ENCODE peak calls at places on chromosomes 3 and 15, in nine cellular contexts. One of them, this sample, is unnamed.

GRCh38 chr3:168453623-168454022 is 357.9 kb upstream of the GOLIM4 start:
- DNase-seq in SK-N-SH: no peak
- DNase-seq in colonic mucosa: no peak
- DNase-seq in thoracic aorta: no peak
- DNase-seq in CD8-positive, alpha-beta memory T cell: no peak
- DNase-seq in transverse colon: no peak
- DNase-seq in CD4-positive, alpha-beta memory T cell: no peak
- DNase-seq in hepatocyte: no peak
- DNase-seq in right cardiac atrium: no peak
- DNase-seq in this sample: no peak

GRCh38 chr3:13532085-13532484 is 16.8 kb upstream of the FBLN2 start:
- DNase-seq in CD8-positive, alpha-beta memory T cell: no peak
- DNase-seq in right cardiac atrium: peak; percentile 57
- DNase-seq in thoracic aorta: no peak
- DNase-seq in colonic mucosa: no peak
- DNase-seq in SK-N-SH: no peak
- DNase-seq in CD4-positive, alpha-beta memory T cell: no peak
- DNase-seq in hepatocyte: no peak
- DNase-seq in transverse colon: no peak
- DNase-seq in this sample: no peak

GRCh38 chr3:194587438-194587931 is 45.7 kb downstream of the TMEM44 start:
- DNase-seq in right cardiac atrium: peak; percentile 88
- DNase-seq in transverse colon: no peak
- DNase-seq in SK-N-SH: no peak
- DNase-seq in CD4-positive, alpha-beta memory T cell: no peak
- DNase-seq in hepatocyte: no peak
- DNase-seq in colonic mucosa: no peak
- DNase-seq in CD8-positive, alpha-beta memory T cell: no peak
- DNase-seq in thoracic aorta: no peak
- DNase-seq in this sample: no peak

GRCh38 chr3:98151241-98151640 is 4.0 kb downstream of the OR5H14 start:
- DNase-seq in CD4-positive, alpha-beta memory T cell: no peak
- DNase-seq in SK-N-SH: no peak
- DNase-seq in hepatocyte: no peak
- DNase-seq in CD8-positive, alpha-beta memory T cell: no peak
- DNase-seq in thoracic aorta: no peak
- DNase-seq in transverse colon: no peak
- DNase-seq in colonic mucosa: no peak
- DNase-seq in right cardiac atrium: no peak
- DNase-seq in this sample: no peak

GRCh38 chr3:182789371-182789770 is 3.9 kb upstream of the ATP11B start:
- DNase-seq in right cardiac atrium: no peak
- DNase-seq in hepatocyte: no peak
- DNase-seq in thoracic aorta: no peak
- DNase-seq in SK-N-SH: no peak
- DNase-seq in CD8-positive, alpha-beta memory T cell: no peak
- DNase-seq in CD4-positive, alpha-beta memory T cell: no peak
- DNase-seq in transverse colon: no peak
- DNase-seq in colonic mucosa: no peak
- DNase-seq in this sample: no peak

GRCh38 chr3:138939563-138940241 is 7.2 kb downstream of the FOXL2 start:
- DNase-seq in hepatocyte: no peak
- DNase-seq in thoracic aorta: no peak
- DNase-seq in transverse colon: no peak
- DNase-seq in CD4-positive, alpha-beta memory T cell: no peak
- DNase-seq in right cardiac atrium: no peak
- DNase-seq in SK-N-SH: peak; percentile 55
- DNase-seq in CD8-positive, alpha-beta memory T cell: no peak
- DNase-seq in colonic mucosa: no peak
- DNase-seq in this sample: no peak

GRCh38 chr3:110814170-110815007 is 257.2 kb upstream of the NECTIN3 start:
- DNase-seq in thoracic aorta: no peak
- DNase-seq in CD4-positive, alpha-beta memory T cell: peak; percentile 2
- DNase-seq in hepatocyte: peak; percentile 23
- DNase-seq in SK-N-SH: no peak
- DNase-seq in transverse colon: peak; percentile 14
- DNase-seq in colonic mucosa: peak; percentile 18
- DNase-seq in CD8-positive, alpha-beta memory T cell: peak; percentile 1
- DNase-seq in right cardiac atrium: no peak
- DNase-seq in this sample: no peak

GRCh38 chr3:176840604-176841287 is 356.5 kb downstream of the TBL1XR1 start:
- DNase-seq in CD8-positive, alpha-beta memory T cell: no peak
- DNase-seq in hepatocyte: no peak
- DNase-seq in thoracic aorta: no peak
- DNase-seq in right cardiac atrium: no peak
- DNase-seq in colonic mucosa: no peak
- DNase-seq in SK-N-SH: no peak
- DNase-seq in transverse colon: no peak
- DNase-seq in CD4-positive, alpha-beta memory T cell: no peak
- DNase-seq in this sample: no peak

GRCh38 chr3:51869304-51869703 is 6.1 kb downstream of the IQCF5 start:
- DNase-seq in colonic mucosa: no peak
- DNase-seq in thoracic aorta: no peak
- DNase-seq in transverse colon: no peak
- DNase-seq in right cardiac atrium: no peak
- DNase-seq in hepatocyte: no peak
- DNase-seq in CD8-positive, alpha-beta memory T cell: no peak
- DNase-seq in SK-N-SH: no peak
- DNase-seq in CD4-positive, alpha-beta memory T cell: no peak
- DNase-seq in this sample: no peak

GRCh38 chr15:74988007-74988800 is 7.2 kb upstream of the SCAMP5 start:
- DNase-seq in hepatocyte: peak; percentile 78
- DNase-seq in colonic mucosa: peak; percentile 50
- DNase-seq in thoracic aorta: no peak
- DNase-seq in SK-N-SH: peak; percentile 72
- DNase-seq in CD4-positive, alpha-beta memory T cell: peak; percentile 15
- DNase-seq in CD8-positive, alpha-beta memory T cell: no peak
- DNase-seq in transverse colon: peak; percentile 65
- DNase-seq in right cardiac atrium: no peak
- DNase-seq in this sample: no peak

GRCh38 chr3:11554236-11554610 is 89.5 kb downstream of the VGLL4 start:
- DNase-seq in transverse colon: no peak
- DNase-seq in colonic mucosa: no peak
- DNase-seq in thoracic aorta: no peak
- DNase-seq in CD8-positive, alpha-beta memory T cell: no peak
- DNase-seq in right cardiac atrium: no peak
- DNase-seq in hepatocyte: no peak
- DNase-seq in CD4-positive, alpha-beta memory T cell: no peak
- DNase-seq in SK-N-SH: no peak
- DNase-seq in this sample: no peak

GRCh38 chr3:11554666-11555065 is 89.0 kb downstream of the VGLL4 start:
- DNase-seq in thoracic aorta: no peak
- DNase-seq in CD8-positive, alpha-beta memory T cell: no peak
- DNase-seq in hepatocyte: no peak
- DNase-seq in right cardiac atrium: no peak
- DNase-seq in transverse colon: no peak
- DNase-seq in SK-N-SH: no peak
- DNase-seq in colonic mucosa: no peak
- DNase-seq in CD4-positive, alpha-beta memory T cell: no peak
- DNase-seq in this sample: no peak

GRCh38 chr3:11555823-11556222 is 87.9 kb downstream of the VGLL4 start:
- DNase-seq in CD8-positive, alpha-beta memory T cell: no peak
- DNase-seq in hepatocyte: no peak
- DNase-seq in transverse colon: no peak
- DNase-seq in colonic mucosa: no peak
- DNase-seq in SK-N-SH: no peak
- DNase-seq in right cardiac atrium: no peak
- DNase-seq in CD4-positive, alpha-beta memory T cell: no peak
- DNase-seq in thoracic aorta: no peak
- DNase-seq in this sample: no peak

GRCh38 chr3:11556234-11556633 is 87.5 kb downstream of the VGLL4 start:
- DNase-seq in hepatocyte: no peak
- DNase-seq in right cardiac atrium: no peak
- DNase-seq in colonic mucosa: no peak
- DNase-seq in SK-N-SH: no peak
- DNase-seq in thoracic aorta: no peak
- DNase-seq in transverse colon: no peak
- DNase-seq in CD8-positive, alpha-beta memory T cell: no peak
- DNase-seq in CD4-positive, alpha-beta memory T cell: no peak
- DNase-seq in this sample: no peak

DNA sequence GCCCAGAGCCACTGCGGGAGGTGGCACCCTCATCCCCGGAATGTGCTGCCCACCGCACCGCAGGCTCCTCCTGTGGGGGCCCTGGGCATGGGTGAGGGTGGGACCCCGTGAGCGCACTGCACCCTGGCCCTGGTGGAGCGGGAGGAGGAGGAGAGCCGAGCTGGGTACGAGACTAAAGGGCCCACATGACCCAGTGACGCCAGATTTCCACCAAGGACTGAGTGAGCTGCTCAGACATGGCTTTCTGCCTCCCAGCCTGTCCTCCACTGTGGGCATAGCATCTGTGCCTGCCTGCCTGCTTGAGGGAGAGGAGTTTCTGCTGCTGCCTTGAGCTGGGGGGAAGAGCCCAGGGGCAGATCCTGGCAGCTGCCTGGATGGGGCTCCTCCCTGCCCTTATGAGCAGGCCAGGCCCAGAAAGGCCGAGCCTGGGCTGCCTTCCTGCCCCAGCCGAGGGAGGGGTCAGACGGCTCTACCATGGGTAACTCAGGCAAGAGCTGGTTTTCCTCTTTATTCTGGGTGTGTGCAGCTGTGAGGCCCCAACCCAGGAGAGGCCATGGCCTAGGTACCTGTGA is 88.4 kb downstream of the VGLL4 start:
- DNase-seq in colonic mucosa: no peak
- DNase-seq in CD8-positive, alpha-beta memory T cell: no peak
- DNase-seq in right cardiac atrium: no peak
- DNase-seq in transverse colon: no peak
- DNase-seq in hepatocyte: no peak
- DNase-seq in CD4-positive, alpha-beta memory T cell: no peak
- DNase-seq in SK-N-SH: no peak
- DNase-seq in thoracic aorta: no peak
- DNase-seq in this sample: no peak
- H3K27ac ChIP-seq in colonic mucosa: no peak overlapping the region
- H3K27ac ChIP-seq in CD8-positive, alpha-beta memory T cell: no peak overlapping the region
- H3K27ac ChIP-seq in right cardiac atrium: no peak overlapping the region
- H3K27ac ChIP-seq in transverse colon: peak overlapping the region; percentile 43
- H3K27ac ChIP-seq in hepatocyte: no peak overlapping the region
- H3K27ac ChIP-seq in CD4-positive, alpha-beta memory T cell: no peak overlapping the region
- H3K27ac ChIP-seq in SK-N-SH: no peak overlapping the region
- H3K27ac ChIP-seq in thoracic aorta: peak overlapping the region; percentile 75
- H3K27ac ChIP-seq in this sample: no peak overlapping the region

GRCh38 chr15:40926659-40927496 is 2.3 kb upstream of the DLL4 start:
- DNase-seq in thoracic aorta: no peak
- DNase-seq in CD4-positive, alpha-beta memory T cell: no peak
- DNase-seq in SK-N-SH: no peak
- DNase-seq in CD8-positive, alpha-beta memory T cell: no peak
- DNase-seq in colonic mucosa: no peak
- DNase-seq in transverse colon: no peak
- DNase-seq in hepatocyte: no peak
- DNase-seq in right cardiac atrium: no peak
- DNase-seq in this sample: no peak

GRCh38 chr15:40923551-40923950 is 5.6 kb upstream of the DLL4 start:
- DNase-seq in right cardiac atrium: no peak
- DNase-seq in CD4-positive, alpha-beta memory T cell: no peak
- DNase-seq in transverse colon: no peak
- DNase-seq in CD8-positive, alpha-beta memory T cell: no peak
- DNase-seq in thoracic aorta: no peak
- DNase-seq in colonic mucosa: no peak
- DNase-seq in hepatocyte: no peak
- DNase-seq in SK-N-SH: no peak
- DNase-seq in this sample: no peak

GRCh38 chr15:40927497-40928346 is 1.4 kb upstream of the DLL4 start:
- DNase-seq in thoracic aorta: no peak
- DNase-seq in CD4-positive, alpha-beta memory T cell: no peak
- DNase-seq in hepatocyte: no peak
- DNase-seq in transverse colon: peak; percentile 44
- DNase-seq in colonic mucosa: peak; percentile 58
- DNase-seq in right cardiac atrium: no peak
- DNase-seq in SK-N-SH: peak; percentile 62
- DNase-seq in CD8-positive, alpha-beta memory T cell: no peak
- DNase-seq in this sample: no peak

GRCh38 chr15:40925863-40926658 is 3.1 kb upstream of the DLL4 start:
- DNase-seq in CD4-positive, alpha-beta memory T cell: no peak
- DNase-seq in hepatocyte: peak; percentile 55
- DNase-seq in SK-N-SH: peak; percentile 72
- DNase-seq in colonic mucosa: peak; percentile 56
- DNase-seq in CD8-positive, alpha-beta memory T cell: peak; percentile 25
- DNase-seq in thoracic aorta: no peak
- DNase-seq in right cardiac atrium: no peak
- DNase-seq in transverse colon: peak; percentile 51
- DNase-seq in this sample: no peak

DNA sequence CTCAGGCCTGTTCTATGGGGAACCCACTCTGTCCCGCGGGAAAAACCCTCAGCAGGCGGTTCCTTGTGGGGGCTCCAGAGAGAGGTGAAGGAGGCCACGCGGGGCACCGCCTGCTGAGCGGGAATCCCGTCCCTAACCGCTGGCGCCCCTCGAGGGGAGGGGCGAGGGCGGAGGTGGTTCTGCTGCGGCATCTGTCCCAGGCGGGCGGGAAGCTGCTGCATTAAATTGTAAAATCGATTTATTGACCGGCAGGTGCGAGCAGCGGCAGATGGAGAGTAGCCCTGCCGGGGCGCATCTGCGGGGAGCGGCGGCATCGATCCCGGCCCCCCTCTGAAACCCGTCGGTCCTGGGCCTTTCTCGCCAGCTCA is 3.7 kb upstream of the DLL4 start:
- DNase-seq in transverse colon: no peak
- DNase-seq in CD8-positive, alpha-beta memory T cell: no peak
- DNase-seq in thoracic aorta: no peak
- DNase-seq in CD4-positive, alpha-beta memory T cell: no peak
- DNase-seq in hepatocyte: no peak
- DNase-seq in colonic mucosa: peak; percentile 46
- DNase-seq in right cardiac atrium: no peak
- DNase-seq in SK-N-SH: peak; percentile 45
- DNase-seq in this sample: no peak
- H3K4me1 ChIP-seq in transverse colon: peaks cover 65% of the 10 kb centered on the region
- H3K4me1 ChIP-seq in CD8-positive, alpha-beta memory T cell: peaks cover 29% of the 10 kb centered on the region
- H3K4me1 ChIP-seq in thoracic aorta: peaks cover 34% of the 10 kb centered on the region
- H3K4me1 ChIP-seq in CD4-positive, alpha-beta memory T cell: peaks cover 44% of the 10 kb centered on the region
- H3K4me1 ChIP-seq in hepatocyte: peaks cover 53% of the 10 kb centered on the region
- H3K4me1 ChIP-seq in colonic mucosa: peaks cover 33% of the 10 kb centered on the region
- H3K4me1 ChIP-seq in right cardiac atrium: peaks cover 2% of the 10 kb centered on the region
- H3K4me1 ChIP-seq in SK-N-SH: peaks cover 14% of the 10 kb centered on the region
- H3K4me1 ChIP-seq in this sample: peaks cover 15% of the 10 kb centered on the region

GRCh38 chr3:169658311-169658931 is 5.1 kb downstream of the MECOM start:
- DNase-seq in hepatocyte: peak; percentile 39
- DNase-seq in CD8-positive, alpha-beta memory T cell: no peak
- DNase-seq in thoracic aorta: peak; percentile 27
- DNase-seq in transverse colon: no peak
- DNase-seq in colonic mucosa: no peak
- DNase-seq in SK-N-SH: peak; percentile 26
- DNase-seq in CD4-positive, alpha-beta memory T cell: no peak
- DNase-seq in right cardiac atrium: peak; percentile 33
- DNase-seq in this sample: no peak
- H3K4me3 ChIP-seq in hepatocyte: no peak overlapping the region
- H3K4me3 ChIP-seq in CD8-positive, alpha-beta memory T cell: no peak overlapping the region
- H3K4me3 ChIP-seq in thoracic aorta: peak overlapping the region; percentile 80
- H3K4me3 ChIP-seq in transverse colon: no peak overlapping the region
- H3K4me3 ChIP-seq in colonic mucosa: no peak overlapping the region
- H3K4me3 ChIP-seq in SK-N-SH: no peak overlapping the region
- H3K4me3 ChIP-seq in CD4-positive, alpha-beta memory T cell: no peak overlapping the region
- H3K4me3 ChIP-seq in right cardiac atrium: peak overlapping the region; percentile 3
- H3K4me3 ChIP-seq in this sample: no peak overlapping the region

DNA sequence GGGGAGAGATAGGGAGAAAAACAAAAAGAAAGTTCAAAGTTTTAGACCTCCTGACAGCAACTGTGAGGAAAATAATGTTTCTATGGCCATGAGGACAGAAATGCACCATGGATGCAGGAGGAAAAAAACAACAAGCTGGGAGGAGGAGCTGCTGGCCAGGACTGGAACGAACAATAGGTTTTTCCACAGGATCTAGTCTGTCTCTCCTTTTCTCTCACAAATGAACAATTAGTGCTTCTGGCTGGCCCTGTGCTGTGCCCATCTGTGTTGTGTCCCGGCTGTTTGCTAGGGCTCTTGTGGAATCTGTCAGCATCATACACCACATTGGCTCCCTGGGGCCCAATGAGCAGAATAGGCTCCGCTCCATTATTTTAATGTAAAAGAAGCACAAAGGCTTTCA is 15.2 kb downstream of the GK5 start:
- DNase-seq in SK-N-SH: no peak
- DNase-seq in colonic mucosa: no peak
- DNase-seq in thoracic aorta: no peak
- DNase-seq in CD8-positive, alpha-beta memory T cell: no peak
- DNase-seq in right cardiac atrium: no peak
- DNase-seq in hepatocyte: no peak
- DNase-seq in CD4-positive, alpha-beta memory T cell: no peak
- DNase-seq in transverse colon: no peak
- DNase-seq in this sample: no peak
- H3K27ac ChIP-seq in SK-N-SH: peak overlapping the region; percentile 59
- H3K27ac ChIP-seq in colonic mucosa: peak overlapping the region; percentile 29
- H3K27ac ChIP-seq in thoracic aorta: peak overlapping the region; percentile 62
- H3K27ac ChIP-seq in CD8-positive, alpha-beta memory T cell: no peak overlapping the region
- H3K27ac ChIP-seq in right cardiac atrium: no peak overlapping the region
- H3K27ac ChIP-seq in hepatocyte: peak overlapping the region; percentile 79
- H3K27ac ChIP-seq in CD4-positive, alpha-beta memory T cell: no peak overlapping the region
- H3K27ac ChIP-seq in transverse colon: peak overlapping the region; percentile 79
- H3K27ac ChIP-seq in this sample: no peak overlapping the region